ENCODE peak calls at places on chromosomes 1 and 21, in six cellular contexts. R is mesothelial cell of epicardium; O is CD4-positive, alpha-beta T cell; D is brain microvascular endothelial cell; C is MCF 10A; J is AG04450. S is an unnamed sample.

GRCh38 chr1:175355414-175355813 is 162.8 kb upstream of the KIAA0040 start:
- DNase-seq in R (no peak), O (no peak), D (no peak), C (no peak), J (no peak), S (no peak)

GRCh38 chr1:164772635-164773034 is 213.7 kb downstream of the PBX1 start:
- DNase-seq in R (no peak), O (no peak), D (peak; percentile 99), C (peak; percentile 95), J (peak; percentile 74), S (peak; percentile 45)

GRCh38 chr21:37369307-37369854 is 2.8 kb downstream of the DYRK1A start:
- DNase-seq in R (no peak), O (no peak), D (no peak), C (peak; percentile 11), J (no peak), S (no peak)

GRCh38 chr1:58883037-58883887 is 99.4 kb upstream of the JUN start:
- DNase-seq in R (no peak), O (no peak), D (peak; percentile 96), C (peak; percentile 99), J (peak; percentile 79), S (peak; percentile 50)

GRCh38 chr1:208534979-208535378 is 290.8 kb upstream of the PLXNA2 start:
- DNase-seq in R (no peak), O (no peak), D (no peak), C (no peak), J (no peak), S (no peak)

GRCh38 chr21:32782698-32783097 is 11.1 kb upstream of the PAXBP1 start:
- DNase-seq in R (no peak), O (no peak), D (no peak), C (no peak), J (no peak), S (no peak)

GRCh38 chr21:37712204-37712934 is 203.9 kb downstream of the KCNJ6 start:
- DNase-seq in R (peak; percentile 58), O (no peak), D (peak; percentile 71), C (peak; percentile 74), J (peak; percentile 30), S (no peak)

GRCh38 chr1:228066416-228066815 is 16.1 kb upstream of the ARF1 start:
- DNase-seq in R (no peak), O (no peak), D (no peak), C (no peak), J (no peak), S (no peak)

GRCh38 chr1:40746344-40747090 is 37.1 kb upstream of the KCNQ4 start:
- DNase-seq in R (no peak), O (no peak), D (no peak), C (no peak), J (no peak), S (no peak)

GRCh38 chr1:43036457-43036827 is 77.8 kb upstream of the SLC2A1 start:
- DNase-seq in R (no peak), O (no peak), D (no peak), C (no peak), J (no peak), S (no peak)

GRCh38 chr21:14383596-14384210 is 757 bp upstream of the HSPA13 start:
- DNase-seq in R (no peak), O (no peak), D (peak; percentile 1), C (no peak), J (no peak), S (no peak)

GRCh38 chr1:198713081-198713480 is 74.2 kb downstream of the PTPRC start:
- DNase-seq in R (no peak), O (no peak), D (peak; percentile 5), C (peak; percentile 36), J (peak; percentile 13), S (no peak)

GRCh38 chr1:176884286-176884685 is 280.2 kb downstream of the ASTN1 start:
- DNase-seq in R (no peak), O (no peak), D (no peak), C (no peak), J (no peak), S (no peak)

GRCh38 chr1:1432951-1433803 is 2.3 kb upstream of the VWA1 start:
- DNase-seq in R (peak; percentile 74), O (no peak), D (no peak), C (no peak), J (no peak), S (no peak)

GRCh38 chr1:234111458-234112142 is 207.1 kb downstream of the SLC35F3 start:
- DNase-seq in R (no peak), O (no peak), D (peak; percentile 7), C (peak; percentile 50), J (no peak), S (no peak)

GRCh38 chr1:4963251-4963650 is 308.8 kb downstream of the AJAP1 start:
- DNase-seq in R (no peak), O (no peak), D (peak; percentile 74), C (peak; percentile 84), J (no peak), S (no peak)

GRCh38 chr1:201603613-201604232 is 64.8 kb downstream of the NAV1 start:
- DNase-seq in R (no peak), O (no peak), D (peak; percentile 60), C (peak; percentile 56), J (no peak), S (no peak)

GRCh38 chr1:97647776-97648175 is 273.1 kb downstream of the DPYD start:
- DNase-seq in R (no peak), O (no peak), D (no peak), C (peak; percentile 42), J (peak; percentile 0), S (no peak)

GRCh38 chr1:59292557-59292956 is 4.3 kb upstream of the FGGY start:
- DNase-seq in R (no peak), O (no peak), D (peak; percentile 63), C (peak; percentile 68), J (no peak), S (no peak)

GRCh38 chr1:22790232-22791008 is 79.8 kb downstream of the EPHB2 start:
- DNase-seq in R (no peak), O (no peak), D (no peak), C (peak; percentile 14), J (no peak), S (no peak)

GRCh38 chr1:156504821-156505678 is 4.5 kb upstream of the MEF2D start:
- DNase-seq in R (peak; percentile 90), O (peak; percentile 98), D (peak; percentile 98), C (peak; percentile 100), J (peak; percentile 99), S (peak; percentile 99)

GRCh38 chr1:234875328-234875952 is 253.2 kb downstream of the TOMM20 start:
- DNase-seq in R (no peak), O (no peak), D (no peak), C (no peak), J (no peak), S (no peak)

GRCh38 chr1:39752703-39753102 is 14.0 kb downstream of the PPIE start:
- DNase-seq in R (no peak), O (no peak), D (no peak), C (no peak), J (no peak), S (no peak)

GRCh38 chr1:10667815-10668214 is 128.6 kb downstream of the CASZ1 start:
- DNase-seq in R (no peak), O (no peak), D (no peak), C (no peak), J (no peak), S (no peak)

GRCh38 chr1:57517587-57518397 is 93.9 kb upstream of the DAB1 start:
- DNase-seq in R (no peak), O (no peak), D (no peak), C (no peak), J (no peak), S (no peak)

DNA sequence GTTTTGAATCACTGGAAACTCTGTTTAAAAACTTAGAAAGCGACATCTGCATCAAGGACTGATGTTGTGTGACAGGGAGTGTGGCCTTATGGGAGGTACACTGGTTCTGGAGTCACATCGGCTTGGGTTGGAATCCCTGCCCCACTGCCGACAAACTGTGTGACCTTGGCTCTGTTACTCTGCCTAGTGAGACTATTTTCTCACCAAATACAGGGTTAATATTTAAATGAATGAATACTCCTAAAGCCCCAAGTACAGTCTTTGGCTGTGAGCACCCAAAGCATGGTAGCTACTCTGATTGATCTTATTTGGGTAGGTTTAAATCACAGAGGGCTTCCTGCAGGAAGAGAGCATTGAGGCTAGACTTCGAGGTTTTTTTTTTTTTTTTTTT is 102.0 kb downstream of the ACTL8 start:
- DNase-seq in R (no peak), O (no peak), D (no peak), C (no peak), J (no peak), S (no peak)
- TF ChIP-seq CTCF in R (no peak), O (no peak), D (no peak), C (no peak), J (no peak), S (no peak)

GRCh38 chr1:26719205-26719604 is 23.4 kb downstream of the ARID1A start:
- DNase-seq in R (no peak), O (no peak), D (no peak), C (no peak), J (no peak), S (no peak)
- TF ChIP-seq CTCF in R (no peak), O (no peak), D (peak; percentile 14), C (no peak), J (peak; percentile 14), S (no peak)

DNA sequence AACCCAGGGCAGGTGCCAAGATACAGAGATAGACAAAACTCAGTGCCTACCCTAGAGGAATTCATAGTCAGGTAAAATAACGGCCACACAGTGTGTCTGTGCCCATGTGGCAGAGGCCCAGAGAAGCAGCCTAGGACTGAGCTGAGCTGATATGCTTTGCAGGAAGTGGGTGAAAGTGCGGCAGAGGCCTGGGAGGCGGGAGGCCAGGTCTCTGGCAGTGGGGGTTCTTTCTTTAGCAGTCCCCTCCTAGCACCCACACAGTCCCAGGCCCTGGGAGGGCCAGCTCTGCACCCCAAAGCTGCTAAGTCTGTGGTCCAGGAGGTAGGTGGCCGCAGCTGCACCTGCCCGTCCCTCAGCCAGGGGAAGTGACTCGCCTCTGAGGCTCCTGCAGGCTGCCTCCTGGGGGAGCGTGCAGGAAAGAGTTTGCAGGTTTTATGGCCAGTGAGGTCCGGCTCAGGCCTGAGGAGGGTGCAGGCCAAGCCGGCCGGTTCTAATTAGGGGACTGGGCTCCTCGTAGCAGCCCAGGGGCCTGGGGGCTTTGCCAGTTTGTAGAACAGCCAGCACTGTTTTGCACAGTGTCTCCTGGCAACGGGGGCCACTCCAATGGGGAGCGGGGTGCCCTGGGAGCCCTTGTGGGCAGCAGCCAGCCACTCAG is 107.9 kb downstream of the SPSB1 start:
- DNase-seq in R (no peak), O (no peak), D (no peak), C (no peak), J (no peak), S (no peak)
- TF ChIP-seq CTCF in R (no peak), O (no peak), D (peak; percentile 34), C (no peak), J (peak; percentile 11), S (no peak)

DNA sequence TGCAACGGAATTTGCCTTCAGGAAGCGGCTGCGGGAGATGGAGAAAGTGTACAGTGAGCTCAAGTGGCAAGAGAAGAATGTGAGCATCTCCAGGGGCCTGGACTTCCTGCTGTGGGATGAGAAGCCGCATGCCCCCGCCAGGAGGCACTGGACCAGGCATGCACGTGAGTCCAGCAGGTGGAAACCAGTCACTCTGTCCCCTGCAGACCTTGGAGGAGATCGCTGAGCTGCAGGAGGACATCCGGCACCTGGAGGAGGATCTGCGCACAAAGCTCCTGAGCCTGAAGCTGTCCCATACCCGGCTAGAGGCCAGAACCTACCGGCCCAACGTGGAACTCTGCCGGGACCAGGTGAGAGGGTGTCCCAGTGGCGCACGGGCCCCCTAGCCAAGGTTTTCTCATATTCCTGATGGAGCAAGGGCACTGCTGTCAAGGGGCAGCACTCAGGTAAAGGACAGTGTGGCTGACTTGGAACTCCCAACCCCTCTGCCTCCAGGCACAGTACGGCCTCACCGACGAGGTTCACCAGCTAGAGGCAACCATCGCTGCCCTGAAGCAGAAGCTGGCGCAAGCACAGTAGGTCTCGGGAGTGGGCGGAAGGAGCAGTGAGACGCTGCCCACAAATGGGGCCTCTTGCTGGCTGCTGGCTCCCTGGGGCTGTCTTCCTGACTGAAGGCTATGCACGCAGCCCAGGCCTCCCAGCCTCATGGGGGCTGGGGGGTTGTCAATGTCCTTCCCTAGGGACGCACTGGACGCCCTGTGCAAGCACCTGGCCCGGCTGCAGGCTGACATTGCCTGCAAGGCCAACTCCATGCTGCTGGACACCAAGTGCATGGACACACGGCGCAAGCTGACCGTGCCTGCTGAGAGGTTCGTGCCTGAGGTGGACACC is 1.2 kb upstream of the ADPRS start:
- DNase-seq in R (no peak), O (no peak), D (no peak), C (no peak), J (no peak), S (no peak)
- TF ChIP-seq CTCF in R (no peak), O (no peak), D (no peak), C (no peak), J (no peak), S (no peak)